ENCODE peak calls at places on chromosomes 4 and X, in ten cellular contexts. P is left ventricle myocardium superior; R is HS-27A; W is adipocyte; X is memory B cell; S is activated gamma-delta T cell treated with anti-CD3 and anti-CD28 coated beads, Interleukin-2, amount 50 U/mL, for 16 hours; E is activated T-helper 1 cell treated with Interleukin-2 at 50 U/mL for 16 hours; I is GM03348; N is coronary artery; M is GM12865. Q is an unnamed sample.

GRCh38 chr4:136749988-136750387 is 782.3 kb downstream of the PCDH18 start:
- DNase-seq in P (no peak), R (no peak), E (no peak), S (no peak), W (no peak), N (no peak), X (no peak), I (no peak), M (no peak), Q (no peak)

GRCh38 chrX:2540426-2540942 is 39.7 kb upstream of the DHRSX start:
- DNase-seq in W (no peak), I (no peak), M (no peak), R (no peak), E (no peak), P (no peak), S (no peak), N (no peak), X (no peak), Q (no peak)

GRCh38 chrX:68895339-68896250 is 66.8 kb downstream of the EFNB1 start:
- DNase-seq in S (no peak), M (no peak), R (no peak), X (no peak), E (no peak), I (no peak), N (peak), P (peak), W (peak), Q (peak)

GRCh38 chr4:1305781-1306455 is 16.2 kb downstream of the MAEA start:
- DNase-seq in E (peak), R (no peak), X (no peak), S (no peak), N (no peak), I (no peak), W (no peak), P (no peak), M (no peak), Q (no peak)

GRCh38 chr4:139609647-139610046 is 53.6 kb upstream of the SETD7 start:
- DNase-seq in P (no peak), I (no peak), E (no peak), S (no peak), N (no peak), M (no peak), X (no peak), W (peak), R (peak), Q (no peak)

GRCh38 chrX:120790118-120790517 is 85.5 kb downstream of the CT47B1 start:
- DNase-seq in W (peak), M (peak), X (peak), R (no peak), S (no peak), E (no peak), N (no peak), I (peak), P (no peak), Q (peak)

GRCh38 chrX:11341274-11342256 is 48.4 kb downstream of the AMELX start:
- DNase-seq in X (peak), S (no peak), I (peak), M (peak), R (peak), E (no peak), W (peak), N (no peak), P (peak), Q (peak)

GRCh38 chr4:52173470-52174055 is 122.5 kb downstream of the SPATA18 start:
- DNase-seq in P (peak), R (no peak), X (no peak), M (no peak), E (no peak), W (peak), S (no peak), I (peak), N (no peak), Q (peak)

GRCh38 chr4:57044279-57044678 is 65.6 kb downstream of the POLR2B start:
- DNase-seq in N (no peak), P (no peak), I (peak), M (no peak), E (no peak), R (no peak), X (no peak), W (peak), S (no peak), Q (peak)

Q was measured in fibroblast of gingiva.